ENCODE peak calls at places on chromosome 5, in four cellular contexts. W, H, I and J are unnamed samples.

GRCh38 chr5:44613951-44614350 is 194.8 kb upstream of the MRPS30 start:
- DNase-seq in W (no peak), H (no peak), I (no peak), J (no peak)

GRCh38 chr5:81233080-81233634 is at the start of gene CKMT2:
- DNase-seq in W (peak), H (peak), I (peak), J (peak)

GRCh38 chr5:122741681-122742080 is 33.2 kb upstream of the SNX2 start:
- DNase-seq in W (no peak), H (no peak), I (no peak), J (no peak)

GRCh38 chr5:148808864-148809642 is 17.4 kb upstream of the ADRB2 start:
- DNase-seq in W (peak), H (no peak), I (peak), J (peak)

GRCh38 chr5:137296213-137296702 is 202.9 kb downstream of the SPOCK1 start:
- DNase-seq in W (no peak), H (no peak), I (no peak), J (no peak)

GRCh38 chr5:72314571-72315172 is 5.4 kb downstream of the MRPS27 start:
- DNase-seq in W (no peak), H (no peak), I (no peak), J (no peak)

GRCh38 chr5:138033916-138034315 is 1.0 kb upstream of the FAM13B start:
- DNase-seq in W (no peak), H (no peak), I (no peak), J (no peak)

GRCh38 chr5:173108914-173109313 is 35.4 kb upstream of the BNIP1 start:
- DNase-seq in W (no peak), H (no peak), I (no peak), J (no peak)

GRCh38 chr5:77400645-77401044 is 91.5 kb downstream of the WDR41 start:
- DNase-seq in W (no peak), H (no peak), I (no peak), J (no peak)

GRCh38 chr5:123709422-123709821 is 197.4 kb downstream of the CSNK1G3 start:
- DNase-seq in W (no peak), H (no peak), I (no peak), J (no peak)

GRCh38 chr5:14447958-14448881 is 133.4 kb upstream of the OTULINL start:
- DNase-seq in W (no peak), H (no peak), I (no peak), J (peak)

GRCh38 chr5:153400931-153401330 is 89.5 kb upstream of the GRIA1 start:
- DNase-seq in W (no peak), H (no peak), I (no peak), J (no peak)

GRCh38 chr5:168822745-168823281 is 243.6 kb upstream of the PANK3 start:
- DNase-seq in W (no peak), H (no peak), I (no peak), J (no peak)

GRCh38 chr5:142215915-142216681 is 107.5 kb downstream of the NDFIP1 start:
- DNase-seq in W (no peak), H (no peak), I (no peak), J (peak)

GRCh38 chr5:116478461-116478860 is 96.2 kb downstream of the SEMA6A start:
- DNase-seq in W (no peak), H (no peak), I (no peak), J (no peak)

GRCh38 chr5:14415516-14416074 is 166.0 kb upstream of the OTULINL start:
- DNase-seq in W (no peak), H (no peak), I (no peak), J (no peak)

GRCh38 chr5:31553863-31554262 is 21.8 kb downstream of the C5orf22 start:
- DNase-seq in W (no peak), H (no peak), I (no peak), J (no peak)

GRCh38 chr5:138820695-138821094 is 54.4 kb downstream of the LRRTM2 start:
- DNase-seq in W (no peak), H (no peak), I (no peak), J (no peak)

GRCh38 chr5:115070737-115071136 is 99.0 kb downstream of the TRIM36 start:
- DNase-seq in W (no peak), H (no peak), I (no peak), J (no peak)

GRCh38 chr5:543351-543750 is 19.1 kb upstream of the SLC9A3 start:
- DNase-seq in W (no peak), H (no peak), I (peak), J (peak)

GRCh38 chr5:78799254-78800017 is 150.9 kb upstream of the LHFPL2 start:
- DNase-seq in W (no peak), H (no peak), I (no peak), J (no peak)

GRCh38 chr5:69404659-69405330 is 10.1 kb upstream of the MARVELD2 start:
- DNase-seq in W (no peak), H (no peak), I (no peak), J (no peak)

GRCh38 chr5:126508251-126508961 is 85.2 kb downstream of the GRAMD2B start:
- DNase-seq in W (no peak), H (no peak), I (no peak), J (no peak)

GRCh38 chr5:16410338-16410737 is 55.3 kb downstream of the ZNF622 start:
- DNase-seq in W (no peak), H (no peak), I (no peak), J (no peak)

GRCh38 chr5:93532370-93532769 is 48.6 kb downstream of the NR2F1-AS1 start:
- DNase-seq in W (peak), H (no peak), I (no peak), J (peak)

GRCh38 chr5:158303883-158304282 is 444.9 kb upstream of the CLINT1 start:
- DNase-seq in W (no peak), H (no peak), I (no peak), J (no peak)

GRCh38 chr5:132190161-132190817 is 37.4 kb downstream of the P4HA2 start:
- DNase-seq in W (peak), H (peak), I (no peak), J (no peak)

GRCh38 chr5:163915481-163915961 is 410.1 kb downstream of the MAT2B start:
- DNase-seq in W (no peak), H (no peak), I (peak), J (no peak)

GRCh38 chr5:72598461-72599433 is 91.5 kb upstream of the ZNF366 start:
- DNase-seq in W (no peak), H (no peak), I (peak), J (no peak)

GRCh38 chr5:138339464-138339863 is 1.4 kb downstream of the FAM53C start:
- DNase-seq in W (no peak), H (no peak), I (no peak), J (no peak)

GRCh38 chr5:107893642-107894041 is 222.9 kb upstream of the EFNA5 start:
- DNase-seq in W (no peak), H (no peak), I (no peak), J (no peak)

GRCh38 chr5:62385816-62386400 is 17.8 kb downstream of the DIMT1 start:
- DNase-seq in W (no peak), H (no peak), I (no peak), J (no peak)

GRCh38 chr5:159510282-159510681 is 180.0 kb upstream of the IL12B start:
- DNase-seq in W (no peak), H (peak), I (peak), J (peak)

GRCh38 chr5:62779010-62779422 is 200.4 kb downstream of the LRRC70 start:
- DNase-seq in W (peak), H (peak), I (no peak), J (no peak)

GRCh38 chr5:40401965-40402364 is 277.8 kb upstream of the PTGER4 start:
- DNase-seq in W (no peak), H (no peak), I (no peak), J (no peak)